ENCODE peak calls at places on chromosome 10, in five cellular contexts. One of them, this sample, is unnamed. For H3K4me1, the result is how much of the 10 kb centered on the place peaks cover.

GRCh38 chr10:82440775-82441174 is 565.8 kb downstream of the NRG3 start:
- DNase-seq in adrenal gland: no peak
- DNase-seq in heart right ventricle: no peak
- DNase-seq in CD8-positive, alpha-beta T cell: no peak
- DNase-seq in pancreas: no peak
- DNase-seq in this sample: no peak

GRCh38 chr10:91034494-91035157 is 113.7 kb upstream of the ANKRD1 start:
- DNase-seq in adrenal gland: peak
- DNase-seq in heart right ventricle: peak
- DNase-seq in CD8-positive, alpha-beta T cell: no peak
- DNase-seq in pancreas: no peak
- DNase-seq in this sample: peak

GRCh38 chr10:132185601-132186487 is 904 bp upstream of the DPYSL4 start:
- DNase-seq in adrenal gland: peak
- DNase-seq in heart right ventricle: peak
- DNase-seq in CD8-positive, alpha-beta T cell: peak
- DNase-seq in pancreas: peak
- DNase-seq in this sample: peak

GRCh38 chr10:79347226-79347893 is at the start of gene PPIF:
- DNase-seq in adrenal gland: peak
- DNase-seq in heart right ventricle: peak
- DNase-seq in CD8-positive, alpha-beta T cell: peak
- DNase-seq in pancreas: peak
- DNase-seq in this sample: peak

GRCh38 chr10:102115775-102116174 is 4.4 kb downstream of the LDB1 start:
- DNase-seq in adrenal gland: no peak
- DNase-seq in heart right ventricle: no peak
- DNase-seq in CD8-positive, alpha-beta T cell: no peak
- DNase-seq in pancreas: no peak
- DNase-seq in this sample: no peak

GRCh38 chr10:95906675-95907453 is 911 bp upstream of the CC2D2B start:
- DNase-seq in adrenal gland: peak
- DNase-seq in heart right ventricle: no peak
- DNase-seq in CD8-positive, alpha-beta T cell: peak
- DNase-seq in pancreas: peak
- DNase-seq in this sample: peak

GRCh38 chr10:53209941-53210611 is 437.5 kb upstream of the MBL2 start:
- DNase-seq in adrenal gland: no peak
- DNase-seq in heart right ventricle: no peak
- DNase-seq in CD8-positive, alpha-beta T cell: no peak
- DNase-seq in pancreas: no peak
- DNase-seq in this sample: no peak

GRCh38 chr10:22345301-22346086 is at the start of gene SPAG6:
- DNase-seq in adrenal gland: no peak
- DNase-seq in heart right ventricle: peak
- DNase-seq in CD8-positive, alpha-beta T cell: no peak
- DNase-seq in pancreas: peak
- DNase-seq in this sample: peak

GRCh38 chr10:119541046-119541445 is 1.5 kb downstream of the RGS10 start:
- DNase-seq in adrenal gland: no peak
- DNase-seq in heart right ventricle: no peak
- DNase-seq in CD8-positive, alpha-beta T cell: no peak
- DNase-seq in pancreas: no peak
- DNase-seq in this sample: no peak

GRCh38 chr10:117734626-117735405 is 192.3 kb downstream of the EMX2 start:
- DNase-seq in adrenal gland: no peak
- DNase-seq in heart right ventricle: no peak
- DNase-seq in CD8-positive, alpha-beta T cell: no peak
- DNase-seq in pancreas: no peak
- DNase-seq in this sample: no peak

GRCh38 chr10:43124574-43125273 is 13.5 kb upstream of the CSGALNACT2 start:
- DNase-seq in adrenal gland: peak
- DNase-seq in heart right ventricle: no peak
- DNase-seq in CD8-positive, alpha-beta T cell: no peak
- DNase-seq in pancreas: no peak
- DNase-seq in this sample: peak

GRCh38 chr10:7409045-7409731 is 1.6 kb downstream of the SFMBT2 start:
- DNase-seq in adrenal gland: peak
- DNase-seq in heart right ventricle: peak
- DNase-seq in CD8-positive, alpha-beta T cell: no peak
- DNase-seq in pancreas: no peak
- DNase-seq in this sample: peak

GRCh38 chr10:93495654-93496321 is 624 bp upstream of the CEP55 start:
- DNase-seq in adrenal gland: peak
- DNase-seq in heart right ventricle: no peak
- DNase-seq in CD8-positive, alpha-beta T cell: no peak
- DNase-seq in pancreas: no peak
- DNase-seq in this sample: peak

GRCh38 chr10:104809288-104810090 is 168.4 kb downstream of the SORCS3 start:
- DNase-seq in adrenal gland: no peak
- DNase-seq in heart right ventricle: no peak
- DNase-seq in CD8-positive, alpha-beta T cell: no peak
- DNase-seq in pancreas: no peak
- DNase-seq in this sample: no peak

GRCh38 chr10:14353291-14353913 is 22.7 kb upstream of the FRMD4A start:
- DNase-seq in adrenal gland: no peak
- DNase-seq in heart right ventricle: no peak
- DNase-seq in CD8-positive, alpha-beta T cell: no peak
- DNase-seq in pancreas: no peak
- DNase-seq in this sample: no peak

GRCh38 chr10:8076948-8077347 is 22.5 kb downstream of the GATA3 start:
- DNase-seq in adrenal gland: no peak
- DNase-seq in heart right ventricle: no peak
- DNase-seq in CD8-positive, alpha-beta T cell: no peak
- DNase-seq in pancreas: no peak
- DNase-seq in this sample: no peak

GRCh38 chr10:49803988-49804387 is 41.9 kb upstream of the OGDHL start:
- DNase-seq in adrenal gland: no peak
- DNase-seq in heart right ventricle: no peak
- DNase-seq in CD8-positive, alpha-beta T cell: no peak
- DNase-seq in pancreas: no peak
- DNase-seq in this sample: no peak

GRCh38 chr10:88064608-88065383 is 201.4 kb downstream of the PTEN start:
- DNase-seq in adrenal gland: peak
- DNase-seq in heart right ventricle: peak
- DNase-seq in CD8-positive, alpha-beta T cell: no peak
- DNase-seq in pancreas: no peak
- DNase-seq in this sample: no peak

GRCh38 chr10:106722524-106722923 is 442.0 kb downstream of the SORCS1 start:
- DNase-seq in adrenal gland: no peak
- DNase-seq in heart right ventricle: no peak
- DNase-seq in CD8-positive, alpha-beta T cell: no peak
- DNase-seq in pancreas: no peak
- DNase-seq in this sample: peak

GRCh38 chr10:119305860-119306513 is 98.6 kb downstream of the GRK5 start:
- DNase-seq in adrenal gland: peak
- DNase-seq in heart right ventricle: no peak
- DNase-seq in CD8-positive, alpha-beta T cell: peak
- DNase-seq in pancreas: no peak
- DNase-seq in this sample: peak

GRCh38 chr10:69504576-69505250 is 53.4 kb downstream of the TSPAN15 start:
- DNase-seq in adrenal gland: no peak
- DNase-seq in heart right ventricle: no peak
- DNase-seq in CD8-positive, alpha-beta T cell: no peak
- DNase-seq in pancreas: no peak
- DNase-seq in this sample: no peak

GRCh38 chr10:10865913-10866312 is 151.8 kb upstream of the CELF2 start:
- DNase-seq in adrenal gland: no peak
- DNase-seq in heart right ventricle: no peak
- DNase-seq in CD8-positive, alpha-beta T cell: no peak
- DNase-seq in pancreas: no peak
- DNase-seq in this sample: no peak

GRCh38 chr10:21533577-21534475 is at the start of gene MLLT10:
- DNase-seq in adrenal gland: peak
- DNase-seq in heart right ventricle: peak
- DNase-seq in CD8-positive, alpha-beta T cell: peak
- DNase-seq in pancreas: peak
- DNase-seq in this sample: peak

GRCh38 chr10:104077282-104078151 is 8.2 kb downstream of the COL17A1 start:
- DNase-seq in adrenal gland: no peak
- DNase-seq in heart right ventricle: no peak
- DNase-seq in CD8-positive, alpha-beta T cell: no peak
- DNase-seq in pancreas: no peak
- DNase-seq in this sample: no peak

GRCh38 chr10:121608669-121609190 is 10.5 kb upstream of the FGFR2 start:
- DNase-seq in adrenal gland: peak
- DNase-seq in heart right ventricle: peak
- DNase-seq in CD8-positive, alpha-beta T cell: no peak
- DNase-seq in pancreas: peak
- DNase-seq in this sample: peak

GRCh38 chr10:80485410-80486135 is 31.5 kb downstream of the TSPAN14 start:
- DNase-seq in adrenal gland: no peak
- DNase-seq in heart right ventricle: no peak
- DNase-seq in CD8-positive, alpha-beta T cell: no peak
- DNase-seq in pancreas: no peak
- DNase-seq in this sample: no peak

GRCh38 chr10:43879162-43879561 is 230.5 kb upstream of the ZNF32 start:
- DNase-seq in adrenal gland: no peak
- DNase-seq in heart right ventricle: no peak
- DNase-seq in CD8-positive, alpha-beta T cell: no peak
- DNase-seq in pancreas: no peak
- DNase-seq in this sample: no peak

GRCh38 chr10:73774637-73775036 is 7.2 kb upstream of the CHCHD1 start:
- DNase-seq in adrenal gland: no peak
- DNase-seq in heart right ventricle: no peak
- DNase-seq in CD8-positive, alpha-beta T cell: no peak
- DNase-seq in pancreas: no peak
- DNase-seq in this sample: no peak

GRCh38 chr10:84328303-84329093 is at the start of gene CCSER2:
- DNase-seq in adrenal gland: peak
- DNase-seq in heart right ventricle: peak
- DNase-seq in CD8-positive, alpha-beta T cell: peak
- DNase-seq in pancreas: peak
- DNase-seq in this sample: peak

GRCh38 chr10:51244739-51245138 is 170.5 kb downstream of the PRKG1 start:
- DNase-seq in adrenal gland: peak
- DNase-seq in heart right ventricle: no peak
- DNase-seq in CD8-positive, alpha-beta T cell: no peak
- DNase-seq in pancreas: no peak
- DNase-seq in this sample: no peak

GRCh38 chr10:72097448-72098300 is 9.3 kb upstream of the SPOCK2 start:
- DNase-seq in adrenal gland: peak
- DNase-seq in heart right ventricle: no peak
- DNase-seq in CD8-positive, alpha-beta T cell: no peak
- DNase-seq in pancreas: no peak
- DNase-seq in this sample: no peak

GRCh38 chr10:56874950-56875349 is 513.9 kb upstream of the ZWINT start:
- DNase-seq in adrenal gland: no peak
- DNase-seq in heart right ventricle: no peak
- DNase-seq in CD8-positive, alpha-beta T cell: no peak
- DNase-seq in pancreas: no peak
- DNase-seq in this sample: no peak

GRCh38 chr10:89669985-89670384 is 24.9 kb upstream of the PANK1 start:
- DNase-seq in adrenal gland: no peak
- DNase-seq in heart right ventricle: no peak
- DNase-seq in CD8-positive, alpha-beta T cell: no peak
- DNase-seq in pancreas: no peak
- DNase-seq in this sample: no peak

DNA sequence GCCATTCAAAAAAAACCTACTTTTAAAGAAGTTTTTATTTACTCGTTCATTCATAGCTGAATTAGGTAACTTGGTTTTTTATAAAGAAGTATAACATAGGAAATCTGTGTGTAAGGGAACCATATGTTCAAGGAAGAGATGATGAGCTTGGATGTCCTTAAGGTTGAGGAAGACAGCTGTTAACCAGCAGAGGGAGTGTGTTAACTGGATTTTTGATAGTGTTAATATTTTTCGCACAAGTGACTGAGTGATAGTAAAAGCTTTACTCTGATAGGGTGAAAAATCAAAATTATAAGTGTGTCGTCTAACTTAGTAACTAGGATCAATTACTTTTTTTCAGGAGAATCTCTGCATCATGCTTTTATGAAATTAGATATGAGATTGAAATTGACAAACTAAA is 134.7 kb downstream of the ARL5B start:
- DNase-seq in adrenal gland: no peak
- DNase-seq in heart right ventricle: no peak
- DNase-seq in CD8-positive, alpha-beta T cell: no peak
- DNase-seq in pancreas: no peak
- DNase-seq in this sample: no peak
- TF ChIP-seq CTCF in adrenal gland: peak
- TF ChIP-seq CTCF in heart right ventricle: no peak
- TF ChIP-seq CTCF in CD8-positive, alpha-beta T cell: no peak
- TF ChIP-seq CTCF in pancreas: no peak
- TF ChIP-seq CTCF in this sample: no peak

GRCh38 chr10:17006631-17007161 is 122.9 kb downstream of the CUBN start:
- DNase-seq in adrenal gland: peak
- DNase-seq in heart right ventricle: no peak
- DNase-seq in CD8-positive, alpha-beta T cell: no peak
- DNase-seq in pancreas: no peak
- DNase-seq in this sample: no peak
- H3K4me3 ChIP-seq in adrenal gland: no peak
- H3K4me3 ChIP-seq in heart right ventricle: no peak
- H3K4me3 ChIP-seq in CD8-positive, alpha-beta T cell: no peak
- H3K4me3 ChIP-seq in pancreas: no peak
- H3K4me3 ChIP-seq in this sample: no peak

DNA sequence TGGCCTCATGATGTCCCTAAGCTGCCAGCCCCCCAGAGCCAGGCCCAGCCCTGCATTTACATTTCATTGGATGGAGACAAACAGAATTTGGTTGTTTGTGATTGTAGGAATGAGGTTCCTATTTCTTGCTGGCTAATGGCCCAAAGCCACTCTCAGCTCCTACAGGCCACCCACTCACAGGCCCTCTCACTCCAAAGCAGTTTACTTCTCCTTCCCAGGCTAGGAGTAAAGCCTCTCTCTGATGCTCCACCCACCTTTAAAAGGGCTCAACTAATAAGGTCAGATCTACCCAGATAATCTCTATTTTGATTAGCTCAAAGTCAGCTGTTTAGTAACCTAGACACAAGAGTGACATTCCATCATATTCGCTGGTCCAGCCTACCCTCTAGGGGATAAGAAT is 11.2 kb upstream of the CUZD1 start:
- DNase-seq in adrenal gland: no peak
- DNase-seq in heart right ventricle: no peak
- DNase-seq in CD8-positive, alpha-beta T cell: no peak
- DNase-seq in pancreas: no peak
- DNase-seq in this sample: no peak
- H3K4me1 ChIP-seq in adrenal gland: under half
- H3K4me1 ChIP-seq in heart right ventricle: under half
- H3K4me1 ChIP-seq in CD8-positive, alpha-beta T cell: under half
- H3K4me1 ChIP-seq in pancreas: under half
- H3K4me1 ChIP-seq in this sample: under half

DNA sequence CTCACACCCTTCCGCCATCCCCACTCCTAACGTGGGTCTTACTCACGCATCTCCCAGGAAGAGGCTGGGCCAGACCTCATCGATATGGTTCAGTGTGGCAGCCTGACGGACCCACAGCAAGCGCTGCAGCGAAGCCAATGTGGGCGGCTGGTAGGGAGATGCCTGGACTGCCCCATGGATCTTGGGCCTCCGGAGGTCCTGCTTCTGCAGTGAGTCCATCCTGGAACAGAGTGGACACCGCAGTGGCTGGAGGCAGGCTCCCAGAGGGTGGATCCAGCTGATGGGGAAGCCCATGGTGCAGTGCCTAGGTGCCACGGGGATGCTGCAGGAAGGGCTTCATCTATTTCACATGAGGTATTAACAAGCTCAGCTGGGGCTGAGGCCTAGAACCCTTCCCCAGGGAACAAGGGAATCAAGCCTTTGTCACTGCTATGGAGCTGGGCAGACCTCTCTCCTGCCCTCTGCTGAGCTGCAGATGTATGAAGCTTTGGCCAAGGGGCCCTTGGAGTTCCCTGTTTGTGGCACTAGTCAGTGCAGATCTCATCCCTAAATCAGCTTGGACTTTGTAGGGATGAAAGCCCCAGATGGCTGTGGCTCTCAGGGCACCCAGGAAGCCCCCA is 13.7 kb upstream of the SAMD8 start:
- DNase-seq in adrenal gland: no peak
- DNase-seq in heart right ventricle: no peak
- DNase-seq in CD8-positive, alpha-beta T cell: no peak
- DNase-seq in pancreas: no peak
- DNase-seq in this sample: no peak
- TF ChIP-seq CTCF in adrenal gland: no peak
- TF ChIP-seq CTCF in heart right ventricle: no peak
- TF ChIP-seq CTCF in CD8-positive, alpha-beta T cell: no peak
- TF ChIP-seq CTCF in pancreas: no peak
- TF ChIP-seq CTCF in this sample: no peak

This sample was measured in mucosa of descending colon.